ENCODE peak calls at places on chromosomes 1 and 21, in six cellular contexts. O is HCT116, L is PC-3, B is SK-N-SH, F is MM.1S, G is Karpas-422. K is an unnamed sample.

GRCh38 chr1:187326554-187326953 is 497.8 kb downstream of the PLA2G4A start:
- DNase-seq in O (no peak), L (no peak), B (no peak), F (no peak), G (no peak), K (no peak)

GRCh38 chr1:201859424-201859823 is 29.3 kb upstream of the SHISA4 start:
- DNase-seq in O (no peak), L (peak; percentile 10), B (no peak), F (no peak), G (no peak), K (no peak)

GRCh38 chr1:25996966-25997758 is 701 bp downstream of the PAFAH2 start:
- DNase-seq in O (no peak), L (peak; percentile 14), B (peak; percentile 63), F (peak; percentile 65), G (peak; percentile 76), K (peak; percentile 79)

GRCh38 chr1:170604065-170604464 is 59.9 kb upstream of the PRRX1 start:
- DNase-seq in O (no peak), L (peak; percentile 50), B (no peak), F (no peak), G (no peak), K (no peak)

GRCh38 chr1:96845464-96845863 is 123.9 kb downstream of the PTBP2 start:
- DNase-seq in O (peak; percentile 15), L (peak; percentile 54), B (no peak), F (no peak), G (peak; percentile 83), K (peak; percentile 7)

GRCh38 chr1:178864326-178864725 is 6.6 kb downstream of the ANGPTL1 start:
- DNase-seq in O (no peak), L (no peak), B (no peak), F (no peak), G (no peak), K (peak; percentile 62)

GRCh38 chr1:207867136-207868081 is 43.5 kb downstream of the CD34 start:
- DNase-seq in O (no peak), L (no peak), B (peak; percentile 22), F (peak; percentile 64), G (no peak), K (peak; percentile 27)

GRCh38 chr1:55544826-55545225 is 329.7 kb upstream of the USP24 start:
- DNase-seq in O (no peak), L (no peak), B (no peak), F (no peak), G (no peak), K (no peak)

GRCh38 chr21:35908311-35909078 is 151.8 kb downstream of the SETD4 start:
- DNase-seq in O (no peak), L (no peak), B (no peak), F (no peak), G (no peak), K (no peak)

GRCh38 chr1:22221233-22221780 is 78.4 kb upstream of the WNT4 start:
- DNase-seq in O (no peak), L (no peak), B (no peak), F (no peak), G (no peak), K (no peak)

GRCh38 chr1:13888351-13888996 is 188.5 kb downstream of the PRDM2 start:
- DNase-seq in O (no peak), L (no peak), B (no peak), F (no peak), G (no peak), K (no peak)

GRCh38 chr1:113808450-113809195 is 3.7 kb downstream of the RSBN1 start:
- DNase-seq in O (no peak), L (no peak), B (no peak), F (no peak), G (no peak), K (peak; percentile 50)

GRCh38 chr1:211903490-211904260 is 73.1 kb upstream of the LPGAT1 start:
- DNase-seq in O (no peak), L (no peak), B (no peak), F (no peak), G (no peak), K (no peak)

GRCh38 chr1:181607524-181607923 is 124.2 kb downstream of the CACNA1E start:
- DNase-seq in O (no peak), L (no peak), B (no peak), F (no peak), G (no peak), K (no peak)
- H3K9me2 ChIP-seq in O (no peaks in the 10 kb centered on the region), L (no peaks in the 10 kb centered on the region), B (no peaks in the 10 kb centered on the region), F (no peaks in the 10 kb centered on the region), G (no peaks in the 10 kb centered on the region), K (no peaks in the 10 kb centered on the region)

GRCh38 chr1:7768583-7768982 is 2.5 kb upstream of the VAMP3 start:
- DNase-seq in O (no peak), L (no peak), B (no peak), F (no peak), G (no peak), K (no peak)

GRCh38 chr1:7771673-7772299 is 690 bp downstream of the VAMP3 start:
- DNase-seq in O (no peak), L (no peak), B (no peak), F (no peak), G (no peak), K (peak; percentile 18)

GRCh38 chr1:7770620-7770938 is 517 bp upstream of the VAMP3 start:
- DNase-seq in O (no peak), L (no peak), B (no peak), F (no peak), G (no peak), K (no peak)

GRCh38 chr1:7770939-7771672 is at the start of gene VAMP3:
- DNase-seq in O (peak; percentile 44), L (peak; percentile 59), B (peak; percentile 99), F (peak; percentile 71), G (peak; percentile 93), K (peak; percentile 90)

DNA sequence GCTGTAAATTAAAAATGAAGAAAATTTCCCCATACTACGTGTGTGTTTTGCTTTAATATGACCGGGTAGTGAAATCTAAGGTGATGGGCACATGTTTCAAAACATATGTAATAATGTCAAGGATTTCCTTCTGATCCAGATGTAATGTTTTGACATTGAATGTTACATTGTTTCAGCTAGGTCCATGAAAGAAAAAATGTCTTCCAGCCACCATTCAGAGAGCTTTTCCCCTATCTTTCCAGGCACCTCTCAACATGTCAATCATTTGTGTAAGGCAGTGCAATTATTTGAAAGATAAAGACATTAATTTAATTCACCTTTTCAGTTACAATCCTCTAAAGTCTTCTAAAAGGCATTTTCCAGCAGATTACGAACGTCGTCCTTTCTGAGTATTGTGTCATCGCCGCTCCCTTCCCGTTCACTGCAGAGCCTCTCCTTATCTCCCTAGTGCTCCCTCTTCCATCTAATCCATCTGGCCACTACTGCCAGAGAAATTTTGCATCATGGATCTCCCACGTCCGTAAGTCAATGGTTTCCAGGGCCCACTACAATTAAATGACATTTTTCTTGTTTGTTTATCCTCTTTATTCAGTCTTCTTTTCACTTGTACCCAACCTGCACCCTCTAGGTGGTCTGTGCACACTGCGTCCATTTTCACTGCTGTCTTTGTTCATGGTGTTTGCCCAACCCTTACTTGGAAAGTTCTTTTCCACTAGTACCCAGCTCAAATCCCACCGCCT is 1.3 kb upstream of the VAMP3 start:
- DNase-seq in O (no peak), L (no peak), B (no peak), F (no peak), G (no peak), K (no peak)
- H3K9ac ChIP-seq in O (no peak overlapping the region), L (no peak overlapping the region), B (no peak overlapping the region), F (no peak overlapping the region), G (no peak overlapping the region), K (no peak overlapping the region)

DNA sequence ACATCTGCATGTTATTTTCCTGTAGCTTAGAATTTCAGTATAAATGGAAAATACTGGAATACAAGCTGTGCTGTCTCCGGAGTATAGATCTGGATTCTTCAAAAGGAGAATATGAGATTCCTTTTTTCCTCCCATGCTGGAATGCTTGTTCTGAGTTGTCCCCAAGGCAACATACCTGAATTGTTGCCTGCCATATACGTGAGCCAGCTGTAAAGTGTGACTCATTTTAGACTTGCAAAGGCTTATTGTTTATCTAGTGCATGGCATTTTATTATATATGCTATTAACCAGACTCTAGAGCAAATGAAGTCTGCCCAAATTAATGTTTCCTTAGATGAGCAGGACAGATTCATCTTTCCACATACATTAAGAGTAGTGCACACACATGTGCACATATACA is 94.9 kb upstream of the C1orf105 start:
- DNase-seq in O (peak; percentile 27), L (peak; percentile 99), B (no peak), F (no peak), G (no peak), K (peak; percentile 69)
- H4K20me1 ChIP-seq in O (no peaks in the 10 kb centered on the region), L (no peaks in the 10 kb centered on the region), B (no peaks in the 10 kb centered on the region), F (no peaks in the 10 kb centered on the region), G (no peaks in the 10 kb centered on the region), K (no peaks in the 10 kb centered on the region)

GRCh38 chr1:152539901-152540300 is 25.6 kb downstream of the CRCT1 start:
- DNase-seq in O (no peak), L (no peak), B (no peak), F (no peak), G (no peak), K (no peak)
- H3K9me2 ChIP-seq in O (no peaks in the 10 kb centered on the region), L (no peaks in the 10 kb centered on the region), B (no peaks in the 10 kb centered on the region), F (no peaks in the 10 kb centered on the region), G (no peaks in the 10 kb centered on the region), K (no peaks in the 10 kb centered on the region)

GRCh38 chr1:160549665-160550006 is 26.6 kb upstream of the SLAMF6 start:
- DNase-seq in O (no peak), L (no peak), B (no peak), F (no peak), G (no peak), K (no peak)

GRCh38 chr1:160547371-160547901 is 24.4 kb upstream of the SLAMF6 start:
- DNase-seq in O (no peak), L (no peak), B (no peak), F (no peak), G (peak; percentile 68), K (no peak)

GRCh38 chr1:160550572-160551034 is 27.5 kb upstream of the SLAMF6 start:
- DNase-seq in O (no peak), L (no peak), B (no peak), F (peak; percentile 3), G (peak; percentile 78), K (no peak)

GRCh38 chr1:160548183-160548582 is 25.1 kb upstream of the SLAMF6 start:
- DNase-seq in O (no peak), L (no peak), B (no peak), F (peak; percentile 5), G (no peak), K (no peak)

GRCh38 chr1:160548960-160549664 is 26.1 kb upstream of the SLAMF6 start:
- DNase-seq in O (no peak), L (no peak), B (no peak), F (peak; percentile 3), G (peak; percentile 83), K (no peak)
- H3K9ac ChIP-seq in O (no peak overlapping the region), L (no peak overlapping the region), B (no peak overlapping the region), F (no peak overlapping the region), G (peak overlapping the region; percentile 30), K (no peak overlapping the region)

K was measured in GM23248.